ENCODE peak calls at places on chromosomes 11 and 22, in six cellular contexts. D is mucosa of descending colon, O is fibroblast of lung, F is choroid plexus epithelial cell, C is cardiac fibroblast, V is OCI-LY7. N is an unnamed sample.

GRCh38 chr11:115590254-115590653 is 86.0 kb upstream of the CADM1 start:
- DNase-seq in D (no peak), O (no peak), F (no peak), C (no peak), V (no peak), N (no peak)

GRCh38 chr11:2940166-2940929 is 11.1 kb upstream of the PHLDA2 start:
- DNase-seq in D (peak; percentile 69), O (no peak), F (peak; percentile 33), C (peak; percentile 41), V (no peak), N (no peak)

GRCh38 chr11:116169776-116170175 is 603.0 kb downstream of the BUD13 start:
- DNase-seq in D (no peak), O (no peak), F (no peak), C (no peak), V (no peak), N (no peak)

GRCh38 chr11:69005183-69005630 is 7.8 kb downstream of the MRGPRF start:
- DNase-seq in D (no peak), O (no peak), F (no peak), C (no peak), V (no peak), N (no peak)

GRCh38 chr11:45832835-45833446 is 14.3 kb upstream of the CRY2 start:
- DNase-seq in D (no peak), O (no peak), F (no peak), C (no peak), V (no peak), N (no peak)

GRCh38 chr11:117936973-117937372 is 7.8 kb upstream of the TMPRSS13 start:
- DNase-seq in D (no peak), O (no peak), F (no peak), C (no peak), V (peak; percentile 27), N (no peak)

GRCh38 chr11:108562746-108563581 is 30.6 kb downstream of the EXPH5 start:
- DNase-seq in D (no peak), O (peak; percentile 31), F (peak; percentile 33), C (no peak), V (no peak), N (no peak)

GRCh38 chr11:92424281-92424680 is 199.7 kb downstream of the FAT3 start:
- DNase-seq in D (no peak), O (peak; percentile 89), F (peak; percentile 8), C (peak; percentile 44), V (no peak), N (no peak)

GRCh38 chr11:75313457-75314272 is 37.8 kb downstream of the ARRB1 start:
- DNase-seq in D (no peak), O (peak; percentile 55), F (peak; percentile 78), C (peak; percentile 86), V (no peak), N (no peak)

GRCh38 chr22:46329616-46330015 is 5.9 kb upstream of the TRMU start:
- DNase-seq in D (no peak), O (no peak), F (no peak), C (no peak), V (no peak), N (no peak)

GRCh38 chr11:96015911-96016565 is 92.1 kb upstream of the MTMR2 start:
- DNase-seq in D (no peak), O (no peak), F (no peak), C (no peak), V (peak; percentile 7), N (no peak)

DNA sequence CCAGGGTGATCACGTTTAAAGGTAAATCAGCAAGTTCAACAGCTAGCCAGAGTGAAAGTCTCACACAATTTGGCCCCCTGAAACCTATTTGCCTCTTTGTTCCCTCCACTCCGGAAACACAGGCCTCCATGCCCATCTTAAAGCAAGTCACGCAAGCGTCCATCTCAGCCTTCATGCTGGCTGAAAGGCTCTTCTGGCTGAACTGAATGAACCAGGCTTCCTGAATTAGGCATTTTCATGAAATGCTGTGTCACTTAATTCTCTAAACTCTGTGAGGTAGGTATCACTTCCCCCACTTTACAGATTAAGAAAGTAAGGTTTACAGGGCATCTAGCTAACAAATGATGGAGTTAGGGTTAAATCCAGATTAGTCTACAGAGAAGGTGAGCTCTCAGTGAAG is 1.4 kb downstream of the SLC25A17 start:
- DNase-seq in D (no peak), O (no peak), F (no peak), C (no peak), V (peak; percentile 53), N (no peak)
- H3K4me3 ChIP-seq in D (no peak overlapping the region), O (peak overlapping the region; percentile 93), F (no peak overlapping the region), C (no peak overlapping the region), V (peak overlapping the region; percentile 96), N (no peak overlapping the region)

GRCh38 chr11:72793081-72793451 is 781 bp downstream of the STARD10 start:
- DNase-seq in D (no peak), O (no peak), F (no peak), C (no peak), V (peak; percentile 27), N (no peak)
- H3K4me3 ChIP-seq in D (no peak overlapping the region), O (peak overlapping the region; percentile 10), F (no peak overlapping the region), C (no peak overlapping the region), V (peak overlapping the region; percentile 70), N (peak overlapping the region; percentile 97)

GRCh38 chr22:26131755-26132154 is 37.5 kb upstream of the SEZ6L start:
- DNase-seq in D (no peak), O (no peak), F (no peak), C (no peak), V (no peak), N (no peak)
- H3K4me3 ChIP-seq in D (no peak overlapping the region), O (no peak overlapping the region), F (no peak overlapping the region), C (no peak overlapping the region), V (no peak overlapping the region), N (no peak overlapping the region)

DNA sequence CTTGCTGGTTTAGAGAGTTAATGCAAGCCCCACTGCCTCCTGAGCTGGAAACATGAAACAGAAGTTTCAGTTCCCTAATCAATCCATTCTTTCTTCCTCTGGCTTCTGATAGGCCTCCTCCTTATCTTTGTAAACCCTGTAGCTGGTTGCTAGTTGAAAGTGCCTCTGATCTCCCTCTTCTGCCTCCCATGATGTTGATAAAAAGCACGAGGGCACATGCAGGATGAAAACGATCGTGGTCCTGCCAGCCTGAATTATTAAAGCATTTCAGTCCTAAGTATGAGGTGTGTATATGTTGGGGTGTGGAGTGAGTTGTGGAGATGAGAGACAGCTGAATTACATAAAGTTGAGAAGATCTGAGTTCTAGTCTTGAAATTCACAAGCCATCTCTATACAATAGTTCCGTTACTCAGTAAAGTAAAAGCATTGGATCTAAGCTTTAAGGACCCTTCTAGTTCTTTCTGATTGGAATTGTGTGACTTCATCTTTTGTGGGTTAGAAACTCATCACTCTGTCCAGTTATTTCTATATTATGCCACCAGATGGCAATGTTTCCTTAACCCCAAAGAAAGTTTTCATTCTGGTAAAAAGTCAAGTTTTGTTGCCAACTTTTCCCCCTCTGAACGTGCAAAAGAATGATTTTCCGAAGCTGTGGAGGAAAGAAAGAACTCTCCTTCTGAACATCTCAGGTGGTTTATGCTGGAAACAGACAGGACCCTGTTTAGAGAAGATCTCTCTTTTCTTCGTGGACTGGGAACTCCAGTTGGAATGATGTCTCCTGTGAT is 34.8 kb upstream of the EHF start:
- DNase-seq in D (no peak), O (peak; percentile 51), F (peak; percentile 78), C (peak; percentile 79), V (peak; percentile 33), N (no peak)
- H3K4me3 ChIP-seq in D (no peak overlapping the region), O (peak overlapping the region; percentile 30), F (peak overlapping the region; percentile 18), C (no peak overlapping the region), V (no peak overlapping the region), N (no peak overlapping the region)